ENCODE peak calls at places on chromosome X, in nine cellular contexts. One of them, this sample, is unnamed.
A peak's percentile ranks its signal among the peaks of the same experiment; 100 is the strongest.

GRCh38 chrX:103585421-103586313 is at the start of gene TCEAL4:
- DNase-seq in transverse colon: peak; percentile 68
- DNase-seq in stomach: peak; percentile 63
- DNase-seq in suprapubic skin: peak; percentile 73
- DNase-seq in spleen: peak; percentile 85
- DNase-seq in esophagus muscularis mucosa: no peak
- DNase-seq in breast epithelium: peak; percentile 53
- DNase-seq in prostate gland: peak; percentile 53
- DNase-seq in K562: peak; percentile 24
- DNase-seq in this sample: peak; percentile 85

GRCh38 chrX:73963682-73964081 is 340.3 kb upstream of the ZCCHC13 start:
- DNase-seq in breast epithelium: no peak
- DNase-seq in transverse colon: no peak
- DNase-seq in esophagus muscularis mucosa: no peak
- DNase-seq in stomach: no peak
- DNase-seq in prostate gland: no peak
- DNase-seq in spleen: no peak
- DNase-seq in suprapubic skin: no peak
- DNase-seq in K562: no peak
- DNase-seq in this sample: no peak

GRCh38 chrX:24702362-24703184 is 8.9 kb downstream of the POLA1 start:
- DNase-seq in prostate gland: no peak
- DNase-seq in spleen: no peak
- DNase-seq in suprapubic skin: no peak
- DNase-seq in transverse colon: no peak
- DNase-seq in breast epithelium: no peak
- DNase-seq in stomach: no peak
- DNase-seq in esophagus muscularis mucosa: no peak
- DNase-seq in K562: no peak
- DNase-seq in this sample: no peak

GRCh38 chrX:68041110-68041509 is 392.2 kb downstream of the OPHN1 start:
- DNase-seq in stomach: no peak
- DNase-seq in K562: no peak
- DNase-seq in transverse colon: no peak
- DNase-seq in suprapubic skin: no peak
- DNase-seq in esophagus muscularis mucosa: no peak
- DNase-seq in prostate gland: no peak
- DNase-seq in spleen: no peak
- DNase-seq in breast epithelium: no peak
- DNase-seq in this sample: no peak

GRCh38 chrX:136708348-136708747 is 60.4 kb downstream of the CD40LG start:
- DNase-seq in spleen: no peak
- DNase-seq in stomach: no peak
- DNase-seq in K562: peak; percentile 14
- DNase-seq in transverse colon: no peak
- DNase-seq in prostate gland: no peak
- DNase-seq in esophagus muscularis mucosa: no peak
- DNase-seq in suprapubic skin: no peak
- DNase-seq in breast epithelium: no peak
- DNase-seq in this sample: no peak

GRCh38 chrX:47637546-47638195 is 7.9 kb upstream of the CFP start:
- DNase-seq in prostate gland: no peak
- DNase-seq in stomach: peak; percentile 37
- DNase-seq in esophagus muscularis mucosa: no peak
- DNase-seq in K562: no peak
- DNase-seq in spleen: peak; percentile 86
- DNase-seq in suprapubic skin: no peak
- DNase-seq in transverse colon: peak; percentile 28
- DNase-seq in breast epithelium: no peak
- DNase-seq in this sample: no peak

GRCh38 chrX:113929004-113929403 is 654.9 kb upstream of the HTR2C start:
- DNase-seq in transverse colon: peak; percentile 17
- DNase-seq in breast epithelium: no peak
- DNase-seq in spleen: no peak
- DNase-seq in prostate gland: peak; percentile 3
- DNase-seq in suprapubic skin: no peak
- DNase-seq in esophagus muscularis mucosa: no peak
- DNase-seq in stomach: peak; percentile 35
- DNase-seq in K562: peak; percentile 57
- DNase-seq in this sample: no peak

GRCh38 chrX:15511563-15511962 is 11.0 kb downstream of the BMX start:
- DNase-seq in suprapubic skin: no peak
- DNase-seq in esophagus muscularis mucosa: no peak
- DNase-seq in prostate gland: no peak
- DNase-seq in K562: no peak
- DNase-seq in spleen: no peak
- DNase-seq in breast epithelium: no peak
- DNase-seq in stomach: no peak
- DNase-seq in transverse colon: no peak
- DNase-seq in this sample: no peak

GRCh38 chrX:12771445-12772069 is 19.7 kb upstream of the PRPS2 start:
- DNase-seq in transverse colon: peak; percentile 66
- DNase-seq in prostate gland: peak; percentile 7
- DNase-seq in stomach: peak; percentile 63
- DNase-seq in suprapubic skin: no peak
- DNase-seq in esophagus muscularis mucosa: no peak
- DNase-seq in spleen: peak; percentile 93
- DNase-seq in breast epithelium: no peak
- DNase-seq in K562: peak; percentile 84
- DNase-seq in this sample: no peak

GRCh38 chrX:13051529-13052172 is 7.2 kb upstream of the FAM9C start:
- DNase-seq in stomach: no peak
- DNase-seq in transverse colon: no peak
- DNase-seq in prostate gland: no peak
- DNase-seq in breast epithelium: no peak
- DNase-seq in spleen: no peak
- DNase-seq in suprapubic skin: no peak
- DNase-seq in K562: no peak
- DNase-seq in esophagus muscularis mucosa: no peak
- DNase-seq in this sample: no peak

GRCh38 chrX:2609431-2610238 is 81.5 kb upstream of the CD99 start:
- DNase-seq in prostate gland: no peak
- DNase-seq in transverse colon: no peak
- DNase-seq in K562: peak; percentile 16
- DNase-seq in stomach: no peak
- DNase-seq in breast epithelium: no peak
- DNase-seq in esophagus muscularis mucosa: no peak
- DNase-seq in suprapubic skin: no peak
- DNase-seq in spleen: no peak
- DNase-seq in this sample: peak; percentile 64

GRCh38 chrX:2607113-2607512 is 84.0 kb upstream of the CD99 start:
- DNase-seq in esophagus muscularis mucosa: no peak
- DNase-seq in stomach: no peak
- DNase-seq in K562: no peak
- DNase-seq in suprapubic skin: no peak
- DNase-seq in transverse colon: no peak
- DNase-seq in prostate gland: no peak
- DNase-seq in breast epithelium: no peak
- DNase-seq in spleen: no peak
- DNase-seq in this sample: no peak

GRCh38 chrX:2610246-2611170 is 80.6 kb upstream of the CD99 start:
- DNase-seq in esophagus muscularis mucosa: no peak
- DNase-seq in transverse colon: no peak
- DNase-seq in suprapubic skin: no peak
- DNase-seq in K562: no peak
- DNase-seq in prostate gland: no peak
- DNase-seq in spleen: no peak
- DNase-seq in stomach: no peak
- DNase-seq in breast epithelium: no peak
- DNase-seq in this sample: no peak

GRCh38 chrX:2608638-2609430 is 82.3 kb upstream of the CD99 start:
- DNase-seq in spleen: peak; percentile 98
- DNase-seq in transverse colon: peak; percentile 93
- DNase-seq in breast epithelium: peak; percentile 67
- DNase-seq in stomach: peak; percentile 89
- DNase-seq in prostate gland: peak; percentile 86
- DNase-seq in esophagus muscularis mucosa: peak; percentile 95
- DNase-seq in K562: peak; percentile 88
- DNase-seq in suprapubic skin: peak; percentile 91
- DNase-seq in this sample: peak; percentile 91
- TF ChIP-seq POLR2A in spleen: no peak
- TF ChIP-seq POLR2A in transverse colon: peak; percentile 67
- TF ChIP-seq POLR2A in breast epithelium: no peak
- TF ChIP-seq POLR2A in stomach: no peak
- TF ChIP-seq POLR2A in prostate gland: peak; percentile 52
- TF ChIP-seq POLR2A in esophagus muscularis mucosa: no peak
- TF ChIP-seq POLR2A in K562: peak; percentile 34
- TF ChIP-seq POLR2A in suprapubic skin: no peak
- TF ChIP-seq POLR2A in this sample: no peak

GRCh38 chrX:107451754-107452153 is 2.3 kb downstream of the FRMPD3 start:
- DNase-seq in transverse colon: no peak
- DNase-seq in breast epithelium: no peak
- DNase-seq in esophagus muscularis mucosa: no peak
- DNase-seq in suprapubic skin: no peak
- DNase-seq in stomach: no peak
- DNase-seq in prostate gland: no peak
- DNase-seq in K562: no peak
- DNase-seq in spleen: no peak
- DNase-seq in this sample: no peak

GRCh38 chrX:107449490-107450175 is at the start of gene FRMPD3:
- DNase-seq in spleen: no peak
- DNase-seq in stomach: no peak
- DNase-seq in esophagus muscularis mucosa: no peak
- DNase-seq in K562: no peak
- DNase-seq in prostate gland: no peak
- DNase-seq in suprapubic skin: no peak
- DNase-seq in transverse colon: no peak
- DNase-seq in breast epithelium: no peak
- DNase-seq in this sample: no peak

GRCh38 chrX:107447642-107448041 is 1.8 kb upstream of the FRMPD3 start:
- DNase-seq in breast epithelium: no peak
- DNase-seq in esophagus muscularis mucosa: no peak
- DNase-seq in transverse colon: no peak
- DNase-seq in prostate gland: no peak
- DNase-seq in K562: no peak
- DNase-seq in suprapubic skin: no peak
- DNase-seq in stomach: no peak
- DNase-seq in spleen: no peak
- DNase-seq in this sample: no peak

GRCh38 chrX:107450823-107451509 is 1.5 kb downstream of the FRMPD3 start:
- DNase-seq in K562: peak; percentile 16
- DNase-seq in stomach: no peak
- DNase-seq in esophagus muscularis mucosa: no peak
- DNase-seq in suprapubic skin: no peak
- DNase-seq in prostate gland: no peak
- DNase-seq in spleen: no peak
- DNase-seq in transverse colon: no peak
- DNase-seq in breast epithelium: no peak
- DNase-seq in this sample: no peak

DNA sequence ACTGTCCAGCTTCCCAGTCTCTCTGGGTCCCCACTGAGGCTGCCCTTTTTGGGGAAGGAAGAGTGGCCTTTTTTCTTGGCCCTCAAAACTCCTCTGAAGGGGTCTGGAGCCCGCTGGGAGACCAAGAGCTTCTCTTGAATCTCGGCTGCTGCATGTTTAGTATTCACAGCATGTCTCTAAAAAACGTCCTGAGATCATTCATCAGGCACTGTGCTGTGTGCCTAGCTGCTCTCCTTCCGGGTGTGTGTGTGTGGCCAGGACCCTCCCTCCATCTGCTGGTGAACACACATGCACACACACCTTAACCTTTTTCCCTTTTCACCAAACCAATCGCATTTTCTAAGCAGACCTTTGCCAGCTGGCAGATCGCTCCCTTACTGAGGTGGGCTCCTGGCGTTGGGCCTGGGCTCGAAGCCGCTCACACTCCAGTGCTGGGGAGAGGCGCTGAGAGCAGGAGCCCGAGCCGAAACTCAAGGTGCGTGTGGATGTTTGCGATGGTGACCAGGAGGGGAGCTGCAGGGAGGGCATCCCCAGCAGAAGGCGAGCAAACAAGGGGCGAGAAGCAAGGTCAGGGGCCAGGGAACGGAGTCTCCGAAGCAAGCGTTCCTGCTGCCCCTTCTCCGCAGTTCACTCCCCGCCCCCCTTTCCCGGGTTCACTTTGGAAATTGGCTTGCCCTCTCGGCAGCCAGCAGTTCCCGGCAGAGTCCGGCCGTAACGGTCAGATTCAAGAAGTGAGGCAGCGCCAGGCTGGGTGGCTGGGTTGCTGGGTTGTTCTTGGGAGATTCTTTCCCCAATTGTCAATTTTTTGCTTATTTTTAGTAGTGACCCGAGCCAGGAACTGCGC is 605 bp upstream of the FRMPD3 start:
- DNase-seq in suprapubic skin: no peak
- DNase-seq in spleen: no peak
- DNase-seq in breast epithelium: no peak
- DNase-seq in esophagus muscularis mucosa: no peak
- DNase-seq in K562: no peak
- DNase-seq in stomach: no peak
- DNase-seq in transverse colon: no peak
- DNase-seq in prostate gland: no peak
- DNase-seq in this sample: no peak
- H3K4me3 ChIP-seq in suprapubic skin: peak overlapping the region; percentile 53
- H3K4me3 ChIP-seq in spleen: peak overlapping the region; percentile 10
- H3K4me3 ChIP-seq in breast epithelium: peak overlapping the region; percentile 49
- H3K4me3 ChIP-seq in esophagus muscularis mucosa: peak overlapping the region; percentile 46
- H3K4me3 ChIP-seq in K562: no peak overlapping the region
- H3K4me3 ChIP-seq in stomach: peak overlapping the region; percentile 42
- H3K4me3 ChIP-seq in transverse colon: peak overlapping the region; percentile 49
- H3K4me3 ChIP-seq in prostate gland: peak overlapping the region; percentile 35
- H3K4me3 ChIP-seq in this sample: peak overlapping the region; percentile 40

GRCh38 chrX:131812847-131813825 is 210.0 kb upstream of the STK26 start:
- DNase-seq in prostate gland: no peak
- DNase-seq in stomach: peak; percentile 76
- DNase-seq in K562: peak; percentile 71
- DNase-seq in transverse colon: peak; percentile 82
- DNase-seq in esophagus muscularis mucosa: no peak
- DNase-seq in suprapubic skin: peak; percentile 86
- DNase-seq in breast epithelium: peak; percentile 87
- DNase-seq in spleen: peak; percentile 88
- DNase-seq in this sample: peak; percentile 91

GRCh38 chrX:131821945-131822622 is 201.0 kb upstream of the STK26 start:
- DNase-seq in prostate gland: no peak
- DNase-seq in transverse colon: peak; percentile 84
- DNase-seq in suprapubic skin: peak; percentile 81
- DNase-seq in stomach: peak; percentile 78
- DNase-seq in breast epithelium: peak; percentile 82
- DNase-seq in K562: no peak
- DNase-seq in esophagus muscularis mucosa: no peak
- DNase-seq in spleen: peak; percentile 81
- DNase-seq in this sample: peak; percentile 90

GRCh38 chrX:131818297-131818936 is 204.7 kb upstream of the STK26 start:
- DNase-seq in transverse colon: no peak
- DNase-seq in suprapubic skin: no peak
- DNase-seq in prostate gland: no peak
- DNase-seq in K562: no peak
- DNase-seq in stomach: no peak
- DNase-seq in spleen: no peak
- DNase-seq in breast epithelium: no peak
- DNase-seq in esophagus muscularis mucosa: no peak
- DNase-seq in this sample: no peak

GRCh38 chrX:131816551-131817136 is 206.5 kb upstream of the STK26 start:
- DNase-seq in K562: no peak
- DNase-seq in suprapubic skin: peak; percentile 84
- DNase-seq in esophagus muscularis mucosa: no peak
- DNase-seq in transverse colon: peak; percentile 87
- DNase-seq in stomach: peak; percentile 84
- DNase-seq in breast epithelium: peak; percentile 85
- DNase-seq in spleen: peak; percentile 74
- DNase-seq in prostate gland: peak; percentile 7
- DNase-seq in this sample: peak; percentile 90
- TF ChIP-seq POLR2AphosphoS5 in K562: no peak
- TF ChIP-seq POLR2AphosphoS5 in suprapubic skin: peak; percentile 36
- TF ChIP-seq POLR2AphosphoS5 in esophagus muscularis mucosa: peak; percentile 69
- TF ChIP-seq POLR2AphosphoS5 in transverse colon: peak; percentile 65
- TF ChIP-seq POLR2AphosphoS5 in stomach: no peak
- TF ChIP-seq POLR2AphosphoS5 in breast epithelium: peak; percentile 93
- TF ChIP-seq POLR2AphosphoS5 in spleen: no peak
- TF ChIP-seq POLR2AphosphoS5 in prostate gland: no peak
- TF ChIP-seq POLR2AphosphoS5 in this sample: no peak

GRCh38 chrX:150849486-150849885 is 49.0 kb downstream of the CD99L2 start:
- DNase-seq in spleen: no peak
- DNase-seq in stomach: no peak
- DNase-seq in esophagus muscularis mucosa: no peak
- DNase-seq in prostate gland: no peak
- DNase-seq in K562: no peak
- DNase-seq in transverse colon: no peak
- DNase-seq in suprapubic skin: no peak
- DNase-seq in breast epithelium: no peak
- DNase-seq in this sample: no peak
- TF ChIP-seq POLR2A in spleen: no peak
- TF ChIP-seq POLR2A in stomach: no peak
- TF ChIP-seq POLR2A in esophagus muscularis mucosa: no peak
- TF ChIP-seq POLR2A in prostate gland: no peak
- TF ChIP-seq POLR2A in K562: no peak
- TF ChIP-seq POLR2A in transverse colon: no peak
- TF ChIP-seq POLR2A in suprapubic skin: no peak
- TF ChIP-seq POLR2A in breast epithelium: no peak
- TF ChIP-seq POLR2A in this sample: no peak

This sample was measured in sigmoid colon.